ENCODE peak calls at places on chromosomes 16 and 17, in six cellular contexts. E is OCI-LY7, T is gastrocnemius medialis, D is left ventricle myocardium inferior, P is cardiac fibroblast, Y is SK-N-SH. V is an unnamed sample.

GRCh38 chr17:30117548-30118155 is 1.0 kb downstream of the NSRP1 start:
- DNase-seq in E (no peak), T (no peak), D (no peak), P (peak), Y (no peak), V (no peak)

GRCh38 chr16:67530013-67530939 is 1.6 kb downstream of the RIPOR1 start:
- DNase-seq in E (peak), T (peak), D (peak), P (peak), Y (peak), V (peak)

GRCh38 chr17:58262149-58262548 is 18.6 kb downstream of the MPO start:
- DNase-seq in E (no peak), T (no peak), D (no peak), P (no peak), Y (no peak), V (no peak)

GRCh38 chr17:83177611-83178532 is 98.5 kb downstream of the METRNL start:
- DNase-seq in E (no peak), T (peak), D (no peak), P (no peak), Y (peak), V (no peak)

GRCh38 chr16:66026931-66027330 is 339.6 kb upstream of the CDH5 start:
- DNase-seq in E (no peak), T (no peak), D (no peak), P (no peak), Y (no peak), V (no peak)

GRCh38 chr16:84513111-84514065 is 8.9 kb upstream of the MEAK7 start:
- DNase-seq in E (no peak), T (no peak), D (no peak), P (no peak), Y (no peak), V (no peak)

GRCh38 chr17:11369570-11369969 is 128.6 kb downstream of the SHISA6 start:
- DNase-seq in E (no peak), T (no peak), D (no peak), P (no peak), Y (no peak), V (no peak)

GRCh38 chr16:55622930-55623561 is 32.7 kb upstream of the SLC6A2 start:
- DNase-seq in E (peak), T (no peak), D (no peak), P (no peak), Y (peak), V (no peak)

GRCh38 chr16:24685539-24686432 is 43.7 kb upstream of the TNRC6A start:
- DNase-seq in E (no peak), T (peak), D (peak), P (peak), Y (peak), V (peak)

GRCh38 chr16:50842589-50842988 is 100.7 kb downstream of the CYLD start:
- DNase-seq in E (no peak), T (no peak), D (no peak), P (no peak), Y (no peak), V (no peak)

GRCh38 chr16:83994087-83994486 is 26.0 kb downstream of the NECAB2 start:
- DNase-seq in E (no peak), T (no peak), D (no peak), P (peak), Y (no peak), V (no peak)

GRCh38 chr17:8576895-8577294 is 53.6 kb downstream of the MYH10 start:
- DNase-seq in E (no peak), T (no peak), D (no peak), P (no peak), Y (no peak), V (no peak)

GRCh38 chr17:8577868-8578267 is 52.7 kb downstream of the MYH10 start:
- DNase-seq in E (peak), T (no peak), D (no peak), P (no peak), Y (peak), V (no peak)

GRCh38 chr17:8574687-8575086 is 55.8 kb downstream of the MYH10 start:
- DNase-seq in E (no peak), T (no peak), D (peak), P (peak), Y (no peak), V (no peak)

DNA sequence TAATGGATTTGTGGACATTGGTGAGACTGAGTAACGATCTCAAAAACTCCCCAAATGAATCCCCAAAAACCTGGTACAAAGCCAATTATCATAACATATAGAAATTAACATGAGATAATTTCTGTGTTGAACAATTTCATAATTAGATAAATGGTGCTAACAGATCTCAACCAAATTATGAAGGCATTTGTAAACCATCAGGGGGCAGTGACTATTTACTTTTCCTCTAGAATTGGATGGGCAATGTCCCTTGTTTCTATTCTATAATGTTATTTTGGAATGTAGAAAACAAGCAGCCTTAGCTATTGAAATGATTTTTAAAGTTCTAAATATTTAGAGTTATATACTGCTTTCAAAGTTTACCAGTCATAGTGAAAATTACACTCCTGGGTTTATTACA is 57.8 kb downstream of the MYH10 start:
- DNase-seq in E (no peak), T (no peak), D (no peak), P (peak), Y (no peak), V (no peak)
- TF ChIP-seq CTCF in E (peak), T (no peak), D (peak), P (peak), Y (peak), V (no peak)

DNA sequence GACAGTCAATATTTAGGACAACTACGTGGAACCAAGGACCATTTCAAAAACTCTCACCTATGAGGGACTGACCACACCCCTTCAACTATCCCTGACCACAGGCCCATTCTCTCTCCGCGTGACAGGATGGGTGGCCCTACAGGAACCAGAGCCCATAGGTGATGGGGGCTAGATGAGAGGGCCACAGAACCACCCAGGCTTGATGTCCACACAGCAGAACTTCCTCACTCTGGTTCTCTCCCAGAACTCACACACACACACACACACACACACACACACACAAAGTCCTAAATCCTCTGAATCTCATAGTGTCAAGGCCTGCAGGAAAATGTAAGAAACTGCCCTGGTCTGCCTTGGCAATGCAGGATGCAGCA is 1.5 kb downstream of the ZNF319 start:
- DNase-seq in E (no peak), T (no peak), D (no peak), P (peak), Y (no peak), V (no peak)
- H3K4me3 ChIP-seq in E (peak), T (peak), D (peak), P (no peak), Y (peak), V (peak)

GRCh38 chr16:53498984-53499383 is 4.0 kb downstream of the AKTIP start:
- DNase-seq in E (no peak), T (no peak), D (no peak), P (no peak), Y (no peak), V (no peak)

GRCh38 chr16:53489754-53490153 is 13.3 kb downstream of the AKTIP start:
- DNase-seq in E (no peak), T (no peak), D (no peak), P (no peak), Y (no peak), V (no peak)

GRCh38 chr16:53492499-53492898 is 10.5 kb downstream of the AKTIP start:
- DNase-seq in E (no peak), T (no peak), D (no peak), P (no peak), Y (no peak), V (no peak)

DNA sequence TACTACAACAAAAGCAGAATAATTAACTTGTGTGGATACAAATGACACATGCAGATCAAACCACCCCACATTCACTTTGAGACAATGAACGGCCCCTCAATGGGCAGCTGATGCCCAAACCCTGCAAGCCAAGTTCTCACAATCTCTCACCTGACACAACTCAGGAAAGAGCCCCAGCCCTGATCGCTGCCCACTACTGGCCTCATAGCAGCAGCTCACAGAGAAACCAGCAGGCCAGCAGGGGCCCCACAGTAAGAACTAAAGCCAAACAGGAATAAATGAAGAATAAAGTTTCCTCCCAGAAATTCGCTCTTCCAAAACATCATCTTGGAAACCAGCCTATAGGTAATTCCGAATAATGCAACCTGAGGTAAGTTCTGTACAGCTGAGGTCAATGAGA is 7.7 kb downstream of the AKTIP start:
- DNase-seq in E (no peak), T (no peak), D (no peak), P (no peak), Y (no peak), V (no peak)
- TF ChIP-seq CTCF in E (peak), T (no peak), D (no peak), P (peak), Y (peak), V (no peak)

GRCh38 chr16:11612110-11612981 is 25.6 kb upstream of the LITAF start:
- DNase-seq in E (no peak), T (no peak), D (peak), P (no peak), Y (no peak), V (no peak)

GRCh38 chr16:11610580-11610979 is 23.9 kb upstream of the LITAF start:
- DNase-seq in E (peak), T (no peak), D (no peak), P (no peak), Y (no peak), V (no peak)

GRCh38 chr16:11613381-11614303 is 26.9 kb upstream of the LITAF start:
- DNase-seq in E (peak), T (peak), D (peak), P (peak), Y (no peak), V (peak)

GRCh38 chr16:11609474-11610120 is 22.9 kb upstream of the LITAF start:
- DNase-seq in E (no peak), T (no peak), D (no peak), P (no peak), Y (no peak), V (no peak)

DNA sequence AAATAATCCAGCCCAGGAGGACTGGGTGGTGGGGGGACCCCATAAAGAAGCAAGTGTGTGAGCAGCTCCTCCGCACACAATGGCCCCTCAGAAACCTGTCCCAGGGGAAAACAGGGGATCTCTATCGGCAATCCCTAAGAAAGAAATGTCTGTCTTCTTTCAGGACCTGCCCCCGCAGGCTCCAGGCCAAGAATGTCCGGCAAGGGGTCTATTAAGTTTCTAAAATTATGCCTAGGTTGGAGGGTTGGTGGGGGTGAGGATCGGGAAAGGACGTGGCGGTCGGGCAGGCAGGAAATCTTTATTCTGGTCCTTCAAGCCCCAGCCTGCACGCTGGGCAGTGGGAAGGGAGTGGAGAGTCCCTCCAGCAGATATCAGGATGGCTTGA is 23.4 kb upstream of the LITAF start:
- DNase-seq in E (no peak), T (no peak), D (no peak), P (no peak), Y (no peak), V (no peak)
- H3K4me3 ChIP-seq in E (no peak), T (no peak), D (no peak), P (no peak), Y (no peak), V (no peak)

GRCh38 chr16:57626420-57627170 is 1.8 kb upstream of the ADGRG1 start:
- DNase-seq in E (no peak), T (no peak), D (no peak), P (no peak), Y (no peak), V (no peak)

GRCh38 chr16:57628782-57629181 is 352 bp downstream of the ADGRG1 start:
- DNase-seq in E (no peak), T (no peak), D (no peak), P (no peak), Y (no peak), V (no peak)

GRCh38 chr16:57624806-57625500 is 3.5 kb upstream of the ADGRG1 start:
- DNase-seq in E (no peak), T (no peak), D (no peak), P (peak), Y (no peak), V (no peak)

GRCh38 chr16:57628008-57628781 is at the start of gene ADGRG1:
- DNase-seq in E (no peak), T (no peak), D (peak), P (peak), Y (peak), V (peak)

GRCh38 chr16:57627184-57627871 is 1.1 kb upstream of the ADGRG1 start:
- DNase-seq in E (no peak), T (no peak), D (no peak), P (peak), Y (peak), V (no peak)
- TF ChIP-seq CTCF in E (no peak), T (no peak), D (peak), P (peak), Y (peak), V (peak)

DNA sequence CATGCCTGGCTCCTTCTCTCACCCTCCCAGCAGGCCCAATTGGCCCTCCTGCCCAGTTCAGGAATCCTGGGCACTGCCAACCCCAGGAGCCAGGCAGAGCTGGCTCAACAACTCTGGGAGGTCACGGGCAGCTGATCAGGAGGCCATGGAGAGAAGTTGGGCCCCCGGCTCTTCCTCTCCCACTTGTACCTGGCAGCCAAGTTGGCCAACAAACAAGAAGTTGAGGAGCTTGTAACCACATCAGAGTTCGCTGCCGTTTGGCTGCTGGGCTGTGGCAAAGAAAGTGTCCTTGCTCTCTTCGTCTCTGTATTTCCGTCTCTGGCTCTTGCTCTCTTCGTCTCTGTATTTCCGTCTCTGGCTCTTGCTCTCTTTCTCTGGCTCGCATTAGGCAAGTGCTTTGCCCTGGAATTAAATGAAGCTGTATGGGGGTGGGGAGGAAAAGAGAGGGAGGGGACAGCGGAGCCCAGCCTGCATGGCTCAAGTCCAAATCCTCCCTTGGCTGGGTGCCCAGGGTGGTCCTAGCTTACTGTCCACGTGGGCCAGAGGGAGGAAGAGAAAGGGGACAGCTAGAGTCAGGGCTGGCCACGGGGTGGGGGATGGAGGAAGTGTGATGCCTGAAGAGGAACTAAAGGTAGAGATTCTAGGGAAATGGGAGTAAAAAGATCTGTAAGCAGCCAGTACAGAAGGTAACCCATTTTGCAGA is 7.8 kb upstream of the TMEM132E start:
- DNase-seq in E (no peak), T (no peak), D (no peak), P (no peak), Y (peak), V (no peak)
- H3K4me3 ChIP-seq in E (no peak), T (no peak), D (no peak), P (no peak), Y (no peak), V (no peak)